ENCODE peak calls at places on chromosome 11, in ten cellular contexts. One of them, this sample, is unnamed.

GRCh38 chr11:78961186-78961782 is 386.6 kb upstream of the NARS2 start:
- DNase-seq in globus pallidus: peak
- DNase-seq in stimulated activated CD4-positive, alpha-beta T cell treated with anti-CD3 and anti-CD28 coated beads, Interleukin-2, amount 100 ng/mL, for 48 hours: no peak
- DNase-seq in KG1: no peak
- DNase-seq in activated CD4-positive, alpha-beta T cell treated with anti-CD3 and anti-CD28 coated beads, Interleukin-2, amount 10 ng/mL, durations not matched to agents 7 days and 5 days: no peak
- DNase-seq in AG10803: peak
- DNase-seq in PC-9: peak
- DNase-seq in M059J: peak
- DNase-seq in NCI-H1092 treated with DMSO at 0.1 percent for 48 hours: peak
- DNase-seq in left cardiac atrium: no peak
- DNase-seq in this sample: no peak

GRCh38 chr11:128473631-128474030 is 113.7 kb downstream of the ETS1 start:
- DNase-seq in stimulated activated CD4-positive, alpha-beta T cell treated with anti-CD3 and anti-CD28 coated beads, Interleukin-2, amount 100 ng/mL, for 48 hours: no peak
- DNase-seq in NCI-H1092 treated with DMSO at 0.1 percent for 48 hours: peak
- DNase-seq in M059J: no peak
- DNase-seq in left cardiac atrium: no peak
- DNase-seq in AG10803: no peak
- DNase-seq in KG1: no peak
- DNase-seq in globus pallidus: no peak
- DNase-seq in PC-9: no peak
- DNase-seq in activated CD4-positive, alpha-beta T cell treated with anti-CD3 and anti-CD28 coated beads, Interleukin-2, amount 10 ng/mL, durations not matched to agents 7 days and 5 days: peak
- DNase-seq in this sample: no peak

GRCh38 chr11:8586805-8587204 is 7.2 kb downstream of the STK33 start:
- DNase-seq in NCI-H1092 treated with DMSO at 0.1 percent for 48 hours: no peak
- DNase-seq in AG10803: no peak
- DNase-seq in left cardiac atrium: no peak
- DNase-seq in activated CD4-positive, alpha-beta T cell treated with anti-CD3 and anti-CD28 coated beads, Interleukin-2, amount 10 ng/mL, durations not matched to agents 7 days and 5 days: no peak
- DNase-seq in stimulated activated CD4-positive, alpha-beta T cell treated with anti-CD3 and anti-CD28 coated beads, Interleukin-2, amount 100 ng/mL, for 48 hours: no peak
- DNase-seq in M059J: peak
- DNase-seq in globus pallidus: no peak
- DNase-seq in KG1: no peak
- DNase-seq in PC-9: no peak
- DNase-seq in this sample: no peak

GRCh38 chr11:76782526-76783293 is 446 bp upstream of the TSKU start:
- DNase-seq in PC-9: peak
- DNase-seq in globus pallidus: peak
- DNase-seq in stimulated activated CD4-positive, alpha-beta T cell treated with anti-CD3 and anti-CD28 coated beads, Interleukin-2, amount 100 ng/mL, for 48 hours: peak
- DNase-seq in KG1: peak
- DNase-seq in NCI-H1092 treated with DMSO at 0.1 percent for 48 hours: peak
- DNase-seq in M059J: peak
- DNase-seq in AG10803: peak
- DNase-seq in left cardiac atrium: peak
- DNase-seq in activated CD4-positive, alpha-beta T cell treated with anti-CD3 and anti-CD28 coated beads, Interleukin-2, amount 10 ng/mL, durations not matched to agents 7 days and 5 days: peak
- DNase-seq in this sample: peak

GRCh38 chr11:8787372-8787771 is 104.8 kb downstream of the RPL27A start:
- DNase-seq in AG10803: no peak
- DNase-seq in globus pallidus: no peak
- DNase-seq in NCI-H1092 treated with DMSO at 0.1 percent for 48 hours: no peak
- DNase-seq in activated CD4-positive, alpha-beta T cell treated with anti-CD3 and anti-CD28 coated beads, Interleukin-2, amount 10 ng/mL, durations not matched to agents 7 days and 5 days: no peak
- DNase-seq in PC-9: no peak
- DNase-seq in M059J: peak
- DNase-seq in left cardiac atrium: no peak
- DNase-seq in stimulated activated CD4-positive, alpha-beta T cell treated with anti-CD3 and anti-CD28 coated beads, Interleukin-2, amount 100 ng/mL, for 48 hours: no peak
- DNase-seq in KG1: no peak
- DNase-seq in this sample: no peak

GRCh38 chr11:134244593-134244992 is 8.6 kb downstream of the THYN1 start:
- DNase-seq in KG1: no peak
- DNase-seq in stimulated activated CD4-positive, alpha-beta T cell treated with anti-CD3 and anti-CD28 coated beads, Interleukin-2, amount 100 ng/mL, for 48 hours: no peak
- DNase-seq in PC-9: no peak
- DNase-seq in NCI-H1092 treated with DMSO at 0.1 percent for 48 hours: no peak
- DNase-seq in activated CD4-positive, alpha-beta T cell treated with anti-CD3 and anti-CD28 coated beads, Interleukin-2, amount 10 ng/mL, durations not matched to agents 7 days and 5 days: peak
- DNase-seq in AG10803: peak
- DNase-seq in left cardiac atrium: no peak
- DNase-seq in globus pallidus: no peak
- DNase-seq in M059J: no peak
- DNase-seq in this sample: peak

GRCh38 chr11:43238341-43238740 is 73.5 kb upstream of the API5 start:
- DNase-seq in PC-9: no peak
- DNase-seq in left cardiac atrium: no peak
- DNase-seq in globus pallidus: no peak
- DNase-seq in activated CD4-positive, alpha-beta T cell treated with anti-CD3 and anti-CD28 coated beads, Interleukin-2, amount 10 ng/mL, durations not matched to agents 7 days and 5 days: no peak
- DNase-seq in stimulated activated CD4-positive, alpha-beta T cell treated with anti-CD3 and anti-CD28 coated beads, Interleukin-2, amount 100 ng/mL, for 48 hours: no peak
- DNase-seq in M059J: no peak
- DNase-seq in NCI-H1092 treated with DMSO at 0.1 percent for 48 hours: no peak
- DNase-seq in KG1: no peak
- DNase-seq in AG10803: no peak
- DNase-seq in this sample: no peak

GRCh38 chr11:115257286-115258077 is 246.7 kb downstream of the CADM1 start:
- DNase-seq in NCI-H1092 treated with DMSO at 0.1 percent for 48 hours: peak
- DNase-seq in PC-9: no peak
- DNase-seq in left cardiac atrium: no peak
- DNase-seq in activated CD4-positive, alpha-beta T cell treated with anti-CD3 and anti-CD28 coated beads, Interleukin-2, amount 10 ng/mL, durations not matched to agents 7 days and 5 days: no peak
- DNase-seq in KG1: no peak
- DNase-seq in AG10803: no peak
- DNase-seq in stimulated activated CD4-positive, alpha-beta T cell treated with anti-CD3 and anti-CD28 coated beads, Interleukin-2, amount 100 ng/mL, for 48 hours: no peak
- DNase-seq in globus pallidus: no peak
- DNase-seq in M059J: no peak
- DNase-seq in this sample: no peak

GRCh38 chr11:66614073-66614472 is 2.4 kb upstream of the RBM14 start:
- DNase-seq in left cardiac atrium: no peak
- DNase-seq in AG10803: no peak
- DNase-seq in globus pallidus: no peak
- DNase-seq in NCI-H1092 treated with DMSO at 0.1 percent for 48 hours: no peak
- DNase-seq in activated CD4-positive, alpha-beta T cell treated with anti-CD3 and anti-CD28 coated beads, Interleukin-2, amount 10 ng/mL, durations not matched to agents 7 days and 5 days: no peak
- DNase-seq in PC-9: no peak
- DNase-seq in KG1: no peak
- DNase-seq in M059J: no peak
- DNase-seq in stimulated activated CD4-positive, alpha-beta T cell treated with anti-CD3 and anti-CD28 coated beads, Interleukin-2, amount 100 ng/mL, for 48 hours: no peak
- DNase-seq in this sample: no peak

GRCh38 chr11:76606102-76606793 is 64.3 kb downstream of the LRRC32 start:
- DNase-seq in globus pallidus: no peak
- DNase-seq in KG1: no peak
- DNase-seq in left cardiac atrium: peak
- DNase-seq in NCI-H1092 treated with DMSO at 0.1 percent for 48 hours: no peak
- DNase-seq in AG10803: peak
- DNase-seq in M059J: no peak
- DNase-seq in activated CD4-positive, alpha-beta T cell treated with anti-CD3 and anti-CD28 coated beads, Interleukin-2, amount 10 ng/mL, durations not matched to agents 7 days and 5 days: no peak
- DNase-seq in stimulated activated CD4-positive, alpha-beta T cell treated with anti-CD3 and anti-CD28 coated beads, Interleukin-2, amount 100 ng/mL, for 48 hours: no peak
- DNase-seq in PC-9: no peak
- DNase-seq in this sample: no peak

This sample was measured in AML-193.